ENCODE peak calls at places on chromosomes 13 and 19, in seven cellular contexts. G is A549, T is HepG2, J is GM23338, O is HL-60, V is K562, N is Panc1. X is an unnamed sample.

GRCh38 chr13:91572439-91572838 is 174.0 kb downstream of the GPC5 start:
- DNase-seq in G (no peak), T (no peak), J (no peak), O (no peak), V (no peak), N (no peak), X (no peak)

GRCh38 chr19:12543855-12544254 is 7.4 kb downstream of the ZNF564 start:
- DNase-seq in G (no peak), T (no peak), J (no peak), O (peak), V (peak), N (no peak), X (no peak)

GRCh38 chr19:30883071-30883470 is 466.2 kb downstream of the TSHZ3 start:
- DNase-seq in G (no peak), T (no peak), J (no peak), O (no peak), V (no peak), N (no peak), X (no peak)

GRCh38 chr19:42132851-42133528 is 744 bp upstream of the POU2F2 start:
- DNase-seq in G (peak), T (peak), J (peak), O (peak), V (peak), N (no peak), X (peak)

GRCh38 chr19:30504272-30504671 is 132.1 kb downstream of the ZNF536 start:
- DNase-seq in G (no peak), T (no peak), J (no peak), O (no peak), V (no peak), N (no peak), X (no peak)

GRCh38 chr19:58544591-58545285 is 874 bp downstream of the TRIM28 start:
- DNase-seq in G (peak), T (no peak), J (peak), O (peak), V (peak), N (no peak), X (peak)

GRCh38 chr13:92896842-92897241 is 329.8 kb upstream of the GPC6 start:
- DNase-seq in G (no peak), T (peak), J (peak), O (no peak), V (no peak), N (no peak), X (peak)

GRCh38 chr13:108086678-108087077 is 128.7 kb downstream of the LIG4 start:
- DNase-seq in G (no peak), T (no peak), J (peak), O (no peak), V (no peak), N (no peak), X (no peak)

GRCh38 chr13:86841264-86841663 is 829.9 kb upstream of the SLITRK5 start:
- DNase-seq in G (no peak), T (no peak), J (no peak), O (no peak), V (no peak), N (no peak), X (no peak)

GRCh38 chr19:10766681-10767201 is 48.9 kb downstream of the DNM2 start:
- DNase-seq in G (no peak), T (no peak), J (no peak), O (no peak), V (no peak), N (no peak), X (peak)

GRCh38 chr13:114022876-114023275 is 49.0 kb upstream of the C13orf46 start:
- DNase-seq in G (no peak), T (no peak), J (no peak), O (no peak), V (no peak), N (no peak), X (no peak)

GRCh38 chr19:46411088-46412033 is 2.0 kb downstream of the CCDC8 start:
- DNase-seq in G (no peak), T (no peak), J (no peak), O (no peak), V (no peak), N (no peak), X (no peak)

GRCh38 chr13:30826911-30827577 is 79.0 kb upstream of the MEDAG start:
- DNase-seq in G (no peak), T (no peak), J (peak), O (no peak), V (no peak), N (no peak), X (no peak)

GRCh38 chr19:16626796-16627193 is 1.2 kb downstream of the MED26 start:
- DNase-seq in G (no peak), T (no peak), J (no peak), O (no peak), V (peak), N (no peak), X (peak)

GRCh38 chr19:43524922-43525835 is 1.8 kb downstream of the ETHE1 start:
- DNase-seq in G (peak), T (peak), J (peak), O (peak), V (no peak), N (no peak), X (no peak)

GRCh38 chr19:28920269-28921066 is 292.5 kb downstream of the UQCRFS1 start:
- DNase-seq in G (no peak), T (no peak), J (peak), O (no peak), V (no peak), N (no peak), X (no peak)

GRCh38 chr19:41871573-41872383 is 5.3 kb upstream of the CD79A start:
- DNase-seq in G (no peak), T (no peak), J (peak), O (peak), V (no peak), N (no peak), X (peak)

GRCh38 chr19:47172666-47173455 is 42.2 kb downstream of the SAE1 start:
- DNase-seq in G (no peak), T (no peak), J (no peak), O (no peak), V (no peak), N (no peak), X (no peak)

GRCh38 chr19:22517496-22518411 is 95.6 kb upstream of the ZNF98 start:
- DNase-seq in G (no peak), T (no peak), J (no peak), O (no peak), V (no peak), N (no peak), X (peak)

GRCh38 chr19:46721269-46722003 is 4.5 kb upstream of the PRKD2 start:
- DNase-seq in G (peak), T (peak), J (peak), O (no peak), V (peak), N (no peak), X (peak)

GRCh38 chr13:77838271-77838670 is 80.4 kb downstream of the EDNRB start:
- DNase-seq in G (no peak), T (no peak), J (no peak), O (no peak), V (no peak), N (no peak), X (no peak)

GRCh38 chr19:49925486-49925885 is 3.5 kb upstream of the ATF5 start:
- DNase-seq in G (no peak), T (no peak), J (no peak), O (no peak), V (no peak), N (no peak), X (no peak)

GRCh38 chr19:35123573-35123972 is 8.0 kb downstream of the FXYD3 start:
- DNase-seq in G (no peak), T (no peak), J (no peak), O (no peak), V (no peak), N (no peak), X (no peak)

GRCh38 chr19:19475845-19476828 is 39.2 kb downstream of the TSSK6 start:
- DNase-seq in G (peak), T (peak), J (peak), O (no peak), V (peak), N (no peak), X (no peak)

GRCh38 chr13:106683179-106683578 is 115.2 kb upstream of the ARGLU1 start:
- DNase-seq in G (no peak), T (peak), J (no peak), O (no peak), V (no peak), N (no peak), X (no peak)

GRCh38 chr19:55189424-55189823 is 9.3 kb upstream of the SYT5 start:
- DNase-seq in G (peak), T (no peak), J (no peak), O (no peak), V (no peak), N (peak), X (no peak)
- TF ChIP-seq REST in G (no peak), T (no peak), J (no peak), O (no peak), V (no peak), N (no peak), X (no peak)

DNA sequence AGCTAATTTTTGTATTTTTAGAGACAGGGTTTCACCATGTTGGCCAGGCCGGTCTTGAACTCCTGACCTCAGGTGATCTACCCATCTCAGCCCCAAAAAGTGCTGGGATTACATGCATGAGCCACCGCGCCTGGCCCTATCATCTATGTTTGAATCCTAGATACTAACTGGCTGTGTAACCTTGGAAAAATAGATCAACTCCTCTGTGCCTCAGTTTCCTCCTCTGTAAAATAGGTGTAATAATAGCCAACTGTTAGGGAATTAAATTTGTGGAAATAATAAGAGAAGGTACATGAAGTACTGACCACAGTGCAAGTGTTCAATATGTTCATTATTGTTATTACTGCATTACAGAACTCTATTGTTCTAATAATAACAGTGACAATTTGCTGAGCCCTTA is 4.3 kb downstream of the SPTBN4 start:
- DNase-seq in G (no peak), T (no peak), J (no peak), O (no peak), V (no peak), N (no peak), X (no peak)
- TF ChIP-seq REST in G (no peak), T (no peak), J (no peak), O (no peak), V (no peak), N (no peak), X (no peak)

DNA sequence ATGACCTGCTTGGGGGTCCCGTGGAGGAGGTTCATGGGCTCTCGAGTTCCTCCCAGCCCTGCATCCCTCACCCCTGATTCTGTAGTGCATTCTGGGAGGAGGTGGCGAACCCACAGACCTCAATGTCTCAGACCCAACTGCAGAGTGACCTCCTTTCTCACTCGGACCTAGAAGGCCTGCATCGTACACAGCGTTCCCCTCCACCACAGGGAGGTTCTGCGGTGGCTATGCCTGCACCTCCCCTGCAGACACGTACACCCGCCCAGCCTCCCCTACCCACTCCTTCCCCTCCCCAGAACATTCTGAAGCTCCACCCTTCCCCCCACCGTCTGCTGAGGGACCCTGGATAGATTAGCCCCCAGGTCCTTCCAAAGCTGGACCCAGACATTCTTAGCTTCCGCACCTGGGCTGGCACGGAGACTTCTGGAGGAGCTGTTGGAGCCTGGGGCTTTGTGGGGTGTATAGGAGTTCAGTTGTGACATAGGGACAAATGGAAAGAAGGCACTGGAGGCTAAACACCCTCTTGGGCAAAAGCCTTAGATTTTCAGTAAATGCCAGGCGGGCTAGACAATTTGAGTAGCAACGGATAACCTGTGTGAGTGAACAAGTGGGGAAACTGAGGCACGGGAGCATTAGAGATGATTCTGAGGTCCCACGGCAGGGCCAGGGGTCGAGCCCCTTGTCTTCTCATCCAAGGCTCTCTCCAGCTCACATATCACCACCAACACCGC is 455 bp upstream of the FSD1 start:
- DNase-seq in G (no peak), T (no peak), J (no peak), O (no peak), V (no peak), N (no peak), X (no peak)
- TF ChIP-seq REST in G (no peak), T (no peak), J (no peak), O (no peak), V (no peak), N (no peak), X (no peak)

GRCh38 chr19:1508507-1508856 is 4.3 kb downstream of the ADAMTSL5 start:
- DNase-seq in G (no peak), T (no peak), J (no peak), O (no peak), V (no peak), N (no peak), X (no peak)
- TF ChIP-seq REST in G (no peak), T (no peak), J (no peak), O (no peak), V (no peak), N (no peak), X (no peak)

DNA sequence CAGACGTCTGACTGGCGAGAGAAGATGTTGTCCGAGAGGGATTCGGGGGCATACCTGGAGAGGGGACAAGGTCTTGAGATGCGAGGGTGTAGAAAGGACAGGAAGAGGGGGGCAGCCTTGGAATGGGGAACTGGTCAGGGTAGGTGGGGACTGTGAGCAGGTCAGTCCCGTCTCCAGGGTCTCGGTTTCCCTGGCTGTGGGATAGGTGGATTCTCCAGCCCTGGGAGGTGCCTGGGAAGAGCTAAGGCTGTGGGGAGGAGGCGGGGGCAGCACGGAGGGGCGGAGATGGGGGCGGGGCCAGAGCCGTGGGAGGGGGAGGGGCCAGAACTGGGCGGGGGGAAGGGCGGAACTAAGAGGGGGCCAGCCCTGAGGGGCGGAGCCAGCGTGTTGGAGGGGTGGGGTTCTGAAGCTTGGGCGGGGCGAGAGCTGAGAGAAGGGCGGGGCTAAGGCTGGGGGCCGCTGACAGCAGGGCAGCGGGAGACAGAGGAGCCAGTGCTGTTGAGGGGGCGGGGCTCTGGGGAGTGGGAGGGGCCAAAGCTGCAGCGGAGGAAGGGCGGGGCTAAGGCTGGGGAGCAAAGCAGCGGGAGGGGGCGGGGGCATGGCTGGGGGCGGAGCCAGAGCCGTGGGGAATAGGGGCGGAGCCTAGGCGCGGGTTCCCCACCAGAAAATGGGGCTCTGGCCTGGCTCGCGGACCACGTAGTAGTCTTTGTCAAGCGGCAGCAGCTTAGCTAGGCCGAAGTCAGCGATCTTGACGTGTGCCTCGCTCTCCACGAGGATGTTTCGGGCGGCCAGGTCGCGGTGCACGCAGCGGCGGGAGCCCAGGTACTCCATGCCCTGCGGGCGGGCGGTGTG is 9.5 kb upstream of the INSL3 start:
- DNase-seq in G (peak), T (no peak), J (peak), O (no peak), V (peak), N (peak), X (peak)
- TF ChIP-seq REST in G (no peak), T (no peak), J (no peak), O (no peak), V (no peak), N (no peak), X (no peak)

DNA sequence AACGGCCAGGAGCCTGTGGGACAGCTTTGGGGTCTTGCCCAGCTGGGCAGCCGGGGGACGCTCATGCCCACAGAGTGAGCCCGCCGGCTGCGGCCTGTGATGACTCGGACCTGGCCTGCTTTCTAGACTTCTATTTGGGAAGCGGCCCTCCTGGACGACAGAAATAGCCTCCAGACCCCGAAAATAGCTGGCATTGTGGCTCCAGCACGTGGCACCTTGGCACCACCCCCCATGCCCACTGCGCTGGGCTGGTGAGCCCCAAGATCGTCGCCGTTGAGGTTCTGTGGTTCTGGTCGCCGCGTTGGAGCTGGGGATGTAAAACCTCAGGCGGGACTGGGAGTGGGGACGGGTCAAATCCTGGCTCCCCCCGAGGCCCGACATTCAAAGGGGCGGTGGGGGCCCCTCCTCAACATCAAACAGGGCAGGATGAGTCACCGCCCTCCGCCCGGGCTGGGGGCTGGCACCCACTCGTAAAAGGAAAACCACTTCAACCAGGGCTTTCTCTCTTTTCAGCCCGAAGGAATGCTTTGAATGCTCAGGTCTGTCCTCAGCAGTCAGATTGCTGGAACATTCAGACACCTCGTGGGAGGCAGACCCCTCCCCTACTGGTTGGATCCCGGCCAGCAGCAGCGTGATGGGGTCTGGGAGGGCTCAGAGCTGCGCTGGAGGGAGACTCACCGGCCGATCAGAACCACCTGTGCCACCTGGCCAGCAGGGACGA is 42.1 kb downstream of the GADD45B start:
- DNase-seq in G (no peak), T (no peak), J (no peak), O (no peak), V (no peak), N (no peak), X (no peak)
- TF ChIP-seq REST in G (no peak), T (no peak), J (no peak), O (no peak), V (no peak), N (no peak), X (no peak)

GRCh38 chr13:45492538-45492937 is 27.8 kb downstream of the COG3 start:
- DNase-seq in G (no peak), T (no peak), J (no peak), O (no peak), V (no peak), N (no peak), X (no peak)
- TF ChIP-seq REST in G (no peak), T (no peak), J (no peak), O (no peak), V (no peak), N (no peak), X (no peak)

GRCh38 chr19:18114483-18114882 is 16.9 kb downstream of the MAST3 start:
- DNase-seq in G (no peak), T (no peak), J (no peak), O (no peak), V (no peak), N (no peak), X (no peak)
- TF ChIP-seq REST in G (no peak), T (no peak), J (no peak), O (no peak), V (no peak), N (no peak), X (no peak)

GRCh38 chr13:109840201-109840892 is 54.0 kb upstream of the IRS2 start:
- DNase-seq in G (no peak), T (no peak), J (no peak), O (peak), V (no peak), N (no peak), X (no peak)
- TF ChIP-seq REST in G (no peak), T (no peak), J (no peak), O (no peak), V (no peak), N (no peak), X (no peak)